ENCODE peak calls at places on chromosomes 12 and 14, in six cellular contexts. One of them, this sample, is unnamed.
A peak's percentile ranks its signal among the peaks of the same experiment; 100 is the strongest.

GRCh38 chr12:3137814-3138445 is 60.8 kb downstream of the TSPAN9 start:
- DNase-seq in left cardiac atrium: no peak
- DNase-seq in activated T-helper 9 cell treated with anti-CD3 and anti-CD28 coated beads, Interleukin-2, amount 50 U/mL, for 16 hours: no peak
- DNase-seq in activated T-helper 1 cell treated with anti-CD3 and anti-CD28 coated beads, Interleukin-2, amount 50 U/mL, for 16 hours: no peak
- DNase-seq in T-helper 9 cell: no peak
- DNase-seq in NCI-H1105: no peak
- DNase-seq in this sample: no peak

GRCh38 chr12:70338531-70338930 is 27.6 kb upstream of the KCNMB4 start:
- DNase-seq in left cardiac atrium: no peak
- DNase-seq in activated T-helper 9 cell treated with anti-CD3 and anti-CD28 coated beads, Interleukin-2, amount 50 U/mL, for 16 hours: no peak
- DNase-seq in activated T-helper 1 cell treated with anti-CD3 and anti-CD28 coated beads, Interleukin-2, amount 50 U/mL, for 16 hours: no peak
- DNase-seq in T-helper 9 cell: no peak
- DNase-seq in NCI-H1105: no peak
- DNase-seq in this sample: no peak

GRCh38 chr12:54156578-54156977 is 32.2 kb downstream of the SMUG1 start:
- DNase-seq in left cardiac atrium: no peak
- DNase-seq in activated T-helper 9 cell treated with anti-CD3 and anti-CD28 coated beads, Interleukin-2, amount 50 U/mL, for 16 hours: no peak
- DNase-seq in activated T-helper 1 cell treated with anti-CD3 and anti-CD28 coated beads, Interleukin-2, amount 50 U/mL, for 16 hours: no peak
- DNase-seq in T-helper 9 cell: no peak
- DNase-seq in NCI-H1105: no peak
- DNase-seq in this sample: no peak

GRCh38 chr14:47490766-47491165 is 184.6 kb downstream of the MDGA2 start:
- DNase-seq in left cardiac atrium: no peak
- DNase-seq in activated T-helper 9 cell treated with anti-CD3 and anti-CD28 coated beads, Interleukin-2, amount 50 U/mL, for 16 hours: no peak
- DNase-seq in activated T-helper 1 cell treated with anti-CD3 and anti-CD28 coated beads, Interleukin-2, amount 50 U/mL, for 16 hours: no peak
- DNase-seq in T-helper 9 cell: no peak
- DNase-seq in NCI-H1105: no peak
- DNase-seq in this sample: no peak

GRCh38 chr14:70282666-70283065 is 76.8 kb downstream of the COX16 start:
- DNase-seq in left cardiac atrium: no peak
- DNase-seq in activated T-helper 9 cell treated with anti-CD3 and anti-CD28 coated beads, Interleukin-2, amount 50 U/mL, for 16 hours: no peak
- DNase-seq in activated T-helper 1 cell treated with anti-CD3 and anti-CD28 coated beads, Interleukin-2, amount 50 U/mL, for 16 hours: no peak
- DNase-seq in T-helper 9 cell: no peak
- DNase-seq in NCI-H1105: peak; percentile 48
- DNase-seq in this sample: no peak

GRCh38 chr12:130227641-130228040 is 65.4 kb downstream of the FZD10 start:
- DNase-seq in left cardiac atrium: no peak
- DNase-seq in activated T-helper 9 cell treated with anti-CD3 and anti-CD28 coated beads, Interleukin-2, amount 50 U/mL, for 16 hours: no peak
- DNase-seq in activated T-helper 1 cell treated with anti-CD3 and anti-CD28 coated beads, Interleukin-2, amount 50 U/mL, for 16 hours: no peak
- DNase-seq in T-helper 9 cell: no peak
- DNase-seq in NCI-H1105: no peak
- DNase-seq in this sample: no peak

GRCh38 chr12:85697003-85697402 is 139.2 kb downstream of the RASSF9 start:
- DNase-seq in left cardiac atrium: no peak
- DNase-seq in activated T-helper 9 cell treated with anti-CD3 and anti-CD28 coated beads, Interleukin-2, amount 50 U/mL, for 16 hours: no peak
- DNase-seq in activated T-helper 1 cell treated with anti-CD3 and anti-CD28 coated beads, Interleukin-2, amount 50 U/mL, for 16 hours: no peak
- DNase-seq in T-helper 9 cell: no peak
- DNase-seq in NCI-H1105: no peak
- DNase-seq in this sample: no peak

GRCh38 chr12:19572920-19573558 is 133.7 kb downstream of the AEBP2 start:
- DNase-seq in left cardiac atrium: no peak
- DNase-seq in activated T-helper 9 cell treated with anti-CD3 and anti-CD28 coated beads, Interleukin-2, amount 50 U/mL, for 16 hours: no peak
- DNase-seq in activated T-helper 1 cell treated with anti-CD3 and anti-CD28 coated beads, Interleukin-2, amount 50 U/mL, for 16 hours: no peak
- DNase-seq in T-helper 9 cell: no peak
- DNase-seq in NCI-H1105: peak; percentile 30
- DNase-seq in this sample: no peak

GRCh38 chr14:35402323-35403084 is 2.0 kb downstream of the NFKBIA start:
- DNase-seq in left cardiac atrium: peak; percentile 42
- DNase-seq in activated T-helper 9 cell treated with anti-CD3 and anti-CD28 coated beads, Interleukin-2, amount 50 U/mL, for 16 hours: no peak
- DNase-seq in activated T-helper 1 cell treated with anti-CD3 and anti-CD28 coated beads, Interleukin-2, amount 50 U/mL, for 16 hours: no peak
- DNase-seq in T-helper 9 cell: peak; percentile 32
- DNase-seq in NCI-H1105: no peak
- DNase-seq in this sample: no peak

GRCh38 chr14:70622111-70622712 is 19.5 kb upstream of the TTC9 start:
- DNase-seq in left cardiac atrium: peak; percentile 21
- DNase-seq in activated T-helper 9 cell treated with anti-CD3 and anti-CD28 coated beads, Interleukin-2, amount 50 U/mL, for 16 hours: no peak
- DNase-seq in activated T-helper 1 cell treated with anti-CD3 and anti-CD28 coated beads, Interleukin-2, amount 50 U/mL, for 16 hours: peak; percentile 20
- DNase-seq in T-helper 9 cell: peak; percentile 29
- DNase-seq in NCI-H1105: peak; percentile 66
- DNase-seq in this sample: no peak

GRCh38 chr14:104542871-104543830 is 36.4 kb upstream of the C14orf180 start:
- DNase-seq in left cardiac atrium: peak; percentile 17
- DNase-seq in activated T-helper 9 cell treated with anti-CD3 and anti-CD28 coated beads, Interleukin-2, amount 50 U/mL, for 16 hours: no peak
- DNase-seq in activated T-helper 1 cell treated with anti-CD3 and anti-CD28 coated beads, Interleukin-2, amount 50 U/mL, for 16 hours: no peak
- DNase-seq in T-helper 9 cell: no peak
- DNase-seq in NCI-H1105: no peak
- DNase-seq in this sample: no peak

GRCh38 chr12:124566181-124567034 is 1.0 kb downstream of the NCOR2 start:
- DNase-seq in left cardiac atrium: peak; percentile 92
- DNase-seq in activated T-helper 9 cell treated with anti-CD3 and anti-CD28 coated beads, Interleukin-2, amount 50 U/mL, for 16 hours: peak; percentile 54
- DNase-seq in activated T-helper 1 cell treated with anti-CD3 and anti-CD28 coated beads, Interleukin-2, amount 50 U/mL, for 16 hours: peak; percentile 47
- DNase-seq in T-helper 9 cell: peak; percentile 57
- DNase-seq in NCI-H1105: peak; percentile 53
- DNase-seq in this sample: peak; percentile 49

GRCh38 chr14:75283162-75283883 is 4.7 kb downstream of the FOS start:
- DNase-seq in left cardiac atrium: peak; percentile 38
- DNase-seq in activated T-helper 9 cell treated with anti-CD3 and anti-CD28 coated beads, Interleukin-2, amount 50 U/mL, for 16 hours: no peak
- DNase-seq in activated T-helper 1 cell treated with anti-CD3 and anti-CD28 coated beads, Interleukin-2, amount 50 U/mL, for 16 hours: no peak
- DNase-seq in T-helper 9 cell: peak; percentile 44
- DNase-seq in NCI-H1105: no peak
- DNase-seq in this sample: peak; percentile 41

GRCh38 chr14:72928872-72929271 is 2.6 kb downstream of the DCAF4 start:
- DNase-seq in left cardiac atrium: no peak
- DNase-seq in activated T-helper 9 cell treated with anti-CD3 and anti-CD28 coated beads, Interleukin-2, amount 50 U/mL, for 16 hours: no peak
- DNase-seq in activated T-helper 1 cell treated with anti-CD3 and anti-CD28 coated beads, Interleukin-2, amount 50 U/mL, for 16 hours: no peak
- DNase-seq in T-helper 9 cell: no peak
- DNase-seq in NCI-H1105: no peak
- DNase-seq in this sample: no peak